ENCODE peak calls at places on chromosomes 12 and 14, in eight cellular contexts. K is transverse colon, B is stomach, Y is prostate gland, I is SK-N-SH, H is HCT116, S is spleen, Z is sigmoid colon. D is an unnamed sample.

GRCh38 chr14:71686677-71687076 is 245.6 kb upstream of the RGS6 start:
- DNase-seq in Y (no peak), H (no peak), K (no peak), B (no peak), Z (peak), S (no peak), I (no peak), D (no peak)

GRCh38 chr14:77989441-77989891 is 180.7 kb upstream of the NRXN3 start:
- DNase-seq in Z (no peak), B (no peak), H (no peak), K (no peak), I (no peak), Y (no peak), S (no peak), D (no peak)

GRCh38 chr14:30243805-30244204 is 315.2 kb upstream of the G2E3 start:
- DNase-seq in K (no peak), I (no peak), B (no peak), Y (no peak), S (no peak), Z (no peak), H (no peak), D (no peak)

GRCh38 chr12:129298921-129299320 is 445.6 kb downstream of the GLT1D1 start:
- DNase-seq in B (no peak), K (no peak), S (no peak), H (no peak), Z (no peak), Y (no peak), I (no peak), D (no peak)

GRCh38 chr12:94851396-94852025 is 152.0 kb downstream of the NDUFA12 start:
- DNase-seq in B (no peak), K (no peak), H (no peak), Z (no peak), S (no peak), Y (no peak), I (no peak), D (no peak)

GRCh38 chr14:105890474-105891220 is 364.3 kb downstream of the TMEM121 start:
- DNase-seq in K (peak), Z (peak), B (no peak), H (no peak), I (no peak), S (peak), Y (no peak), D (peak)

GRCh38 chr14:67420102-67420739 is 8.3 kb upstream of the PLEK2 start:
- DNase-seq in Y (no peak), S (no peak), B (no peak), H (no peak), K (peak), I (no peak), Z (peak), D (no peak)

GRCh38 chr12:128509170-128509569 is 242.2 kb downstream of the TMEM132C start:
- DNase-seq in H (no peak), K (no peak), B (no peak), S (no peak), Z (no peak), Y (no peak), I (no peak), D (no peak)

GRCh38 chr12:59181378-59181777 is 261.1 kb upstream of the LRIG3 start:
- DNase-seq in B (no peak), H (no peak), S (no peak), Z (no peak), I (no peak), K (no peak), Y (no peak), D (no peak)

GRCh38 chr12:19155981-19156734 is 26.6 kb downstream of the PLEKHA5 start:
- DNase-seq in I (no peak), K (no peak), S (no peak), H (no peak), Y (no peak), Z (no peak), B (no peak), D (no peak)

GRCh38 chr14:96166475-96167223 is 38.0 kb upstream of the BDKRB2 start:
- DNase-seq in Z (peak), Y (no peak), H (no peak), I (no peak), B (no peak), K (no peak), S (peak), D (no peak)

GRCh38 chr14:63496837-63497400 is 46.3 kb downstream of the PPP2R5E start:
- DNase-seq in H (no peak), Y (no peak), Z (no peak), B (no peak), S (no peak), I (no peak), K (no peak), D (no peak)

GRCh38 chr12:4858385-4858784 is 51.3 kb upstream of the KCNA1 start:
- DNase-seq in Y (peak), K (no peak), Z (no peak), H (no peak), B (no peak), I (peak), S (no peak), D (no peak)

GRCh38 chr14:59075503-59075902 is 113.0 kb upstream of the DAAM1 start:
- DNase-seq in Z (no peak), K (no peak), I (no peak), Y (no peak), S (no peak), H (no peak), B (no peak), D (no peak)

GRCh38 chr14:62189698-62190097 is 427.5 kb downstream of the SNAPC1 start:
- DNase-seq in I (no peak), H (no peak), Y (no peak), Z (no peak), S (no peak), K (no peak), B (no peak), D (no peak)

GRCh38 chr14:21087294-21088091 is 11.0 kb downstream of the ZNF219 start:
- DNase-seq in I (peak), Z (no peak), K (no peak), Y (no peak), B (no peak), S (peak), H (no peak), D (no peak)

GRCh38 chr14:87497301-87497700 is 495.7 kb downstream of the GALC start:
- DNase-seq in B (no peak), I (no peak), H (no peak), Y (no peak), Z (no peak), S (no peak), K (no peak), D (no peak)

GRCh38 chr12:47415054-47415453 is 290.8 kb downstream of the RPAP3 start:
- DNase-seq in I (no peak), Z (no peak), H (no peak), K (no peak), B (no peak), S (no peak), Y (no peak), D (no peak)

GRCh38 chr12:21910642-21911041 is 30.6 kb downstream of the ABCC9 start:
- DNase-seq in I (no peak), S (no peak), Z (no peak), Y (no peak), B (no peak), H (no peak), K (no peak), D (no peak)

GRCh38 chr12:3520711-3521110 is 29.7 kb downstream of the PRMT8 start:
- DNase-seq in B (no peak), K (no peak), Y (no peak), S (no peak), I (no peak), H (no peak), Z (no peak), D (no peak)

GRCh38 chr12:3527181-3527580 is 36.2 kb downstream of the PRMT8 start:
- DNase-seq in K (no peak), S (no peak), H (peak), B (no peak), Y (no peak), I (no peak), Z (no peak), D (no peak)

GRCh38 chr12:3523058-3523457 is 32.1 kb downstream of the PRMT8 start:
- DNase-seq in Y (no peak), H (no peak), B (no peak), S (no peak), K (no peak), I (no peak), Z (no peak), D (no peak)

GRCh38 chr12:3526776-3527175 is 35.8 kb downstream of the PRMT8 start:
- DNase-seq in I (no peak), Y (no peak), H (no peak), B (no peak), S (no peak), K (no peak), Z (no peak), D (no peak)

DNA sequence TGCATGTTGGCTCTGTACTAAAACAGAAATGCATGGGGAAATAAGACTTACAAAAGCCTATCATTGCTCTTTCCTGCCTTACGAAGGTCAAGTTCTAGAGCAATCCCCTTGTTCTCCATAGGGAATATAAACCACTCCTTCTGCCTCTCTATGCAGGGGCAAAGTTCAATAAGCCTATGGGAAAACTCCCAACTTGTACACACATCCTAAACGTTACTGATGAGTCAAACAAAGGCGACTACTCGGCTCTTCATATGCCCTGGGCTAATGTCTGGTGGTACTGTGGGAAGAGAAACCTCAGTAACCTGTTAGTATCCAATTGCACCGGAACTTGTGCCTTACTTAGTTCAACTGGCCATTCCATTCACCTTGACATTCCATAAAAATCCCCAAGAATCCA is 32.7 kb downstream of the PRMT8 start:
- DNase-seq in K (no peak), B (no peak), Z (no peak), I (no peak), S (no peak), H (no peak), Y (no peak), D (no peak)
- H3K27ac ChIP-seq in K (peak), B (no peak), Z (no peak), I (no peak), S (no peak), H (no peak), Y (no peak), D (no peak)

GRCh38 chr12:83142914-83143313 is 456.2 kb downstream of the TMTC2 start:
- DNase-seq in H (no peak), B (no peak), Y (no peak), S (no peak), K (no peak), Z (no peak), I (no peak), D (no peak)

GRCh38 chr12:83145325-83145724 is 458.6 kb downstream of the TMTC2 start:
- DNase-seq in H (no peak), I (no peak), B (no peak), Z (no peak), S (no peak), Y (no peak), K (no peak), D (no peak)

GRCh38 chr12:83143937-83144336 is 457.2 kb downstream of the TMTC2 start:
- DNase-seq in I (no peak), Z (no peak), H (no peak), Y (no peak), B (no peak), K (no peak), S (no peak), D (no peak)

GRCh38 chr12:83140135-83140534 is 453.4 kb downstream of the TMTC2 start:
- DNase-seq in Y (no peak), Z (no peak), S (no peak), I (no peak), H (no peak), K (no peak), B (no peak), D (peak)

DNA sequence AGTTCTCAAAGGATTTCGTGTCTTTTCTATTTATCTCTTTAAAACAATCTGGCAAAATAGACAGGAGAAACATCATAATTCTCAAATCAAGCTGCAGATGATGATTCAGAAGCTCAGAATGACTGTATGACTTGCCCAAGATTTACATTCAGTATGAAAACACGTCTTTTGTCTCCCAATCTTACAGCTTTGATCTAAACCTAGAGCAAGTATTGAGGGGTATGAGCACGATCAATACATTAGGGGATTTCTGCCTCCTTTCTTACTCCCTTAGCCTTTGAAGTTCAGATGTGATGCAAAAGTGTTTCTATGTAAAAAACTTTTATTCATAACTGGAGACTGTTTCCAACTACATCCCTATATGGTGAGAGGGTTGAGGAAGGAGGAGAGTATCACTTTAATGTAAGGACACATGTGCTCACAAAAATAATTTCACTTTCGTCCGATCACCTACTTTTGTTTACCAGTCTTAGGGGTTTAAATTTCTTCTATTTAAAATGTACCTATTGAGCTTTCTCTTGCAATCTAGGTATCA is 454.8 kb downstream of the TMTC2 start:
- DNase-seq in I (no peak), B (no peak), S (no peak), H (no peak), Y (no peak), Z (no peak), K (no peak), D (no peak)
- H3K4me3 ChIP-seq in I (no peak), B (no peak), S (no peak), H (no peak), Y (no peak), Z (no peak), K (no peak), D (no peak)

GRCh38 chr12:124381454-124382207 is 86.7 kb downstream of the RFLNA start:
- DNase-seq in B (peak), Z (peak), S (peak), H (no peak), I (no peak), K (peak), Y (peak), D (peak)
- TF ChIP-seq POLR2AphosphoS5 in B (peak), Z (peak), S (peak), H (no peak), I (no peak), K (peak), Y (peak), D (peak)

GRCh38 chr12:11814362-11814761 is 164.9 kb downstream of the ETV6 start:
- DNase-seq in K (no peak), S (no peak), Y (no peak), Z (no peak), B (no peak), H (no peak), I (no peak), D (no peak)
- H3K27ac ChIP-seq in K (no peak), S (peak), Y (no peak), Z (peak), B (peak), H (no peak), I (no peak), D (peak)

GRCh38 chr12:118023461-118023860 is 7.0 kb downstream of the RFC5 start:
- DNase-seq in I (no peak), Z (no peak), K (no peak), Y (no peak), H (no peak), S (no peak), B (no peak), D (no peak)

GRCh38 chr12:118016424-118017264 is at the start of gene RFC5:
- DNase-seq in Z (peak), K (peak), I (peak), Y (peak), H (peak), S (peak), B (peak), D (peak)

GRCh38 chr12:118022728-118023109 is 6.2 kb downstream of the RFC5 start:
- DNase-seq in S (no peak), Z (no peak), H (no peak), I (no peak), K (no peak), B (no peak), Y (no peak), D (no peak)

GRCh38 chr12:118017926-118018325 is 1.4 kb downstream of the RFC5 start:
- DNase-seq in S (no peak), K (no peak), H (no peak), Z (no peak), B (no peak), I (no peak), Y (no peak), D (no peak)

DNA sequence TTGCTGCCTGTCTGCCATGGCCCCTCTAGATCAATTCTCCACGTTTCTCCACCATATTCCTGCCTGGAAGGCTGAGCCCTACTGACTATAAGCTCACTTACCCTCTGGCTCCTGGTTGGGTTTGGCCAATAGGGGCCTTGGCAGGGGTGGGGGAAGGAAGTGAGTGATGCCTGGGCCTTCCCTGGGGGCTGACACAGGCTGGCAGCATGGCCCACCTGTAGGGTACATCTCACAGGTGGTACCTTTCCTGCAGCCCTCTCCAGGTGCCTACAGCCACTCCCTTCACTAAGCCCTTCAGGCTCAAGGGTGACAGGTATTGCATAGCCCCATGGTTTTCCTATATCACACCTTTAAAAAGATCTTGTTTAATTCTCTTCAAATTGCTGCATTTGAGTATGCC is 3.5 kb downstream of the RFC5 start:
- DNase-seq in H (no peak), S (no peak), B (no peak), Y (no peak), Z (no peak), I (no peak), K (no peak), D (no peak)
- H3K4me3 ChIP-seq in H (no peak), S (no peak), B (no peak), Y (no peak), Z (no peak), I (no peak), K (no peak), D (no peak)